ENCODE peak calls at places on chromosomes 4 and X, in five cellular contexts. E, G, P, V and J are unnamed samples. For H3K36me3, the result is how much of the 10 kb centered on the place peaks cover.

GRCh38 chr4:122403860-122404259 is 25.0 kb downstream of the ADAD1 start:
- DNase-seq in E (no peak), G (no peak), P (no peak), V (no peak), J (no peak)

GRCh38 chr4:148926861-148927260 is 484.6 kb upstream of the NR3C2 start:
- DNase-seq in E (no peak), G (no peak), P (no peak), V (no peak), J (no peak)

GRCh38 chr4:139050436-139050835 is 34.9 kb downstream of the NOCT start:
- DNase-seq in E (no peak), G (no peak), P (no peak), V (no peak), J (no peak)

GRCh38 chrX:127085939-127086338 is 266.4 kb downstream of the PRR32 start:
- DNase-seq in E (no peak), G (no peak), P (no peak), V (no peak), J (no peak)

GRCh38 chrX:86021652-86022289 is 25.6 kb downstream of the CHM start:
- DNase-seq in E (no peak), G (no peak), P (no peak), V (no peak), J (no peak)

GRCh38 chr4:82630079-82630478 is 68.3 kb upstream of the TMEM150C start:
- DNase-seq in E (no peak), G (no peak), P (no peak), V (no peak), J (no peak)

GRCh38 chr4:17562157-17562556 is 14.8 kb upstream of the LAP3 start:
- DNase-seq in E (no peak), G (peak), P (no peak), V (peak), J (peak)

GRCh38 chr4:22170353-22170752 is 221.8 kb upstream of the KCNIP4 start:
- DNase-seq in E (no peak), G (no peak), P (no peak), V (no peak), J (no peak)

GRCh38 chr4:43223820-43224219 is 331.3 kb downstream of the GRXCR1 start:
- DNase-seq in E (no peak), G (no peak), P (no peak), V (no peak), J (no peak)

GRCh38 chr4:131366724-131367123 is 1782.4 kb upstream of the PCDH10 start:
- DNase-seq in E (no peak), G (no peak), P (no peak), V (no peak), J (no peak)

GRCh38 chr4:131509521-131509920 is 1639.6 kb upstream of the PCDH10 start:
- DNase-seq in E (no peak), G (no peak), P (no peak), V (no peak), J (no peak)

GRCh38 chr4:121668368-121669162 is 28.2 kb downstream of the ANXA5 start:
- DNase-seq in E (no peak), G (no peak), P (no peak), V (no peak), J (no peak)

GRCh38 chr4:18840499-18840898 is 818.9 kb upstream of the LCORL start:
- DNase-seq in E (no peak), G (no peak), P (no peak), V (no peak), J (no peak)

GRCh38 chr4:184762100-184762499 is 28.2 kb upstream of the CENPU start:
- DNase-seq in E (peak), G (no peak), P (no peak), V (no peak), J (no peak)

GRCh38 chrX:115561605-115562491 is 874 bp downstream of the PLS3 start:
- DNase-seq in E (no peak), G (peak), P (no peak), V (peak), J (no peak)

GRCh38 chr4:138666366-138666765 is 349.2 kb upstream of the NOCT start:
- DNase-seq in E (no peak), G (no peak), P (no peak), V (no peak), J (no peak)

GRCh38 chr4:27429260-27429970 is 568.8 kb downstream of the STIM2 start:
- DNase-seq in E (no peak), G (no peak), P (no peak), V (no peak), J (no peak)

GRCh38 chrX:11111038-11111851 is at the start of gene HCCS:
- DNase-seq in E (peak), G (peak), P (peak), V (peak), J (peak)

GRCh38 chr4:20256381-20256881 is 4.7 kb downstream of the SLIT2 start:
- DNase-seq in E (no peak), G (no peak), P (no peak), V (no peak), J (no peak)

GRCh38 chrX:15790766-15791380 is 589 bp downstream of the ZRSR2 start:
- DNase-seq in E (peak), G (no peak), P (no peak), V (peak), J (no peak)

GRCh38 chr4:99715286-99715685 is 57.7 kb upstream of the C4orf54 start:
- DNase-seq in E (no peak), G (no peak), P (no peak), V (no peak), J (no peak)

GRCh38 chr4:89657931-89658700 is 178.8 kb downstream of the SNCA start:
- DNase-seq in E (no peak), G (peak), P (peak), V (peak), J (no peak)

GRCh38 chrX:35291013-35291412 is 348.4 kb downstream of the FAM47B start:
- DNase-seq in E (no peak), G (no peak), P (no peak), V (no peak), J (no peak)

GRCh38 chr4:56745082-56745481 is 64.0 kb upstream of the HOPX start:
- DNase-seq in E (no peak), G (no peak), P (no peak), V (no peak), J (no peak)

GRCh38 chrX:2732076-2732475 is 19.8 kb upstream of the XG start:
- DNase-seq in E (no peak), G (no peak), P (no peak), V (no peak), J (no peak)

GRCh38 chrX:2735270-2735669 is 16.6 kb upstream of the XG start:
- DNase-seq in E (no peak), G (no peak), P (no peak), V (no peak), J (no peak)

GRCh38 chrX:2732649-2733048 is 19.2 kb upstream of the XG start:
- DNase-seq in E (no peak), G (no peak), P (no peak), V (no peak), J (no peak)
- H3K36me3 ChIP-seq in E (under half), G (under half), P (under half), V (under half), J (under half)

DNA sequence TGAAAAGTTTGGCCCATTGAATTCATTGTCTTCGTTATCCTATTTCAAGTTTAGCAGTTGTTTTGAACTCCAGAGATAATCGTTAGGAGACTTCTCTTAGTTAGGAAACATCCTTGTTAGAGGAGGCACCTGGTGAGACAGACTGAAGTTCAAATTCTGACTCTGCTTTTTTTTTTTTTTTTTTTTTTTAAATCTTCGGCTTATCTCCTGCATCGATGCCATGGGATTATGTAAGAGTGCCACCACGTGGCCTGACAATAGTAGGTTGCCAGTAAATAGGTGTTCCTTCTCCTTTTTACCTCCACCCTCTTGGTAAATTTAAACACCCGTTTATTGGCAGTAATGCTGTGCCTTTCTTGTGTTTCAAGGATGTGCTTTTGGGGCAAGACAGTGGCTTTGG is 149.3 kb downstream of the SOWAHB start:
- DNase-seq in E (no peak), G (peak), P (no peak), V (peak), J (peak)
- TF ChIP-seq MAX in E (no peak), G (no peak), P (peak), V (peak), J (no peak)

GRCh38 chr4:70651864-70652506 is 14.3 kb downstream of the JCHAIN start:
- DNase-seq in E (no peak), G (peak), P (peak), V (peak), J (no peak)
- TF ChIP-seq REST in E (no peak), G (no peak), P (no peak), V (no peak), J (no peak)

DNA sequence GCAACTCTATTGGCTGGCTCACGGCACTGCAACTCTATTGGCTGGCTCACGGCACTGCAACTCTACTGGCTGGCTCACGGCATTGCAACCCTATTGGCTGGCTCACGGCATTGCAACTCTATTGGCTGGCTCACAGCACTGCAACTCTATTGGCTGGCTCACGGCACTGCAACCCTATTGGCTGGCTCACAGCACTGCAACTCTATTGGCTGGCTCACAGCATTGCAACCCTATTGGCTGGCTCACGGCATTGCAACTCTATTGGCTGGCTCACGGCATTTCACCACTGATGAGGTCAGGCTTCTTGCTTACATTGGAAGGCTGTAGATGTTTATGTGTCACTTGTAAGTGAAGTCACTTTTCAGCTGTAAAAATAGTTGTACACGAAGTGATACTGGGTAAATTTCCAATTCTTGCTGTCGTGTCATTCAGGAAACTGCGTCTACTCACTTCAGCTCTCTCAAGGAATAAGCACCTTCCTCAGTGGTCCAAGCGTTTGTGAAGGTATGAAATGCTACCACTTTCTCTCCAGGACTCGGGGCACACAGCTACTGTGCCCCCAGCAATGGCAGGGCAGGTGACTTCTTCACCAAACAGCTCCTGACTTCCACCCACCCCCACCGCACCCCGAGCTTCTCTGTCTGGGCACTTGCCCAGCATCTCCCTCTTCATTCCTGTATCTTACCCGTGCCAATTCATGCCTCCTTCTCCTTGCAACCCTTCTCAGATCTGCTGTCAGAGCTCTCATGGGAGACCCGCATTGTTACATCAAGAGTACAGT is 141.3 kb downstream of the AFAP1 start:
- DNase-seq in E (no peak), G (no peak), P (peak), V (no peak), J (no peak)
- H3K36me3 ChIP-seq in E (under half), G (under half), P (under half), V (half or more), J (under half)

DNA sequence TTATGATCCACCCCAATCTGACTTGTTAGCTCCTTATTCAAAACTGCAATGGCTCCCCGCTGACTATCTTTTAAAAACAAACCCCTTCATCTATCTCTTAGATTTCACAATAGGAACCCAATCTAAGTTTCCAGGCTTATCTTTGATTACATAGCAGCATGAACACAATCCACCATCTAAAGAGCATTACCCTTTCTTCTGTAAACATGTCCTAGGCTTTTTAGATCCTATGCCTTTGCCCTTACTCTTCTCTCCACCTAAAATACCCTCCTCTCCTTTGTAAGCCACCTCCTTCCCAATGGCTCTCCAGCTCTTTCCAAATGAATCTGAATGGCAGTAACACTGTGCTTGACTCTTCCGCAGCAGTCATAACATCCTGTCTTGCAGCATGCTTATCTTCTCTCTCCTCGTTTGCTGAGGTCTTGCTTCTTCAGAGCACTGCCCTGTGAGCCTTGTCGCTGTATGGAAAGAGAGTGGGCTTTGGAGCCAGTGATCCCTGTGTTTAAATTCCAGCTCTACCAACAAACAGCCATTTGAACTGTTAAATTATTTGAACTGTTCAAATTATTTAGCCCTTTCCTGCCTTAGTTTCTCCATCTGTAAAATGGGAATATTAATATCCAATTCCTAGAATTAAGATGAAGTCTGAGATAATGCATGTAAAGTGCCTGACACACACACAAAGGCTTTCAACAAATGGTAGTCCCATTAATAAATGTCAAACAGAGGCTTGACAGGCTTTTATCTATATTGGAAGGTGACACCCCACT is 16.2 kb upstream of the TSPAN5 start:
- DNase-seq in E (no peak), G (no peak), P (no peak), V (no peak), J (no peak)
- TF ChIP-seq MAX in E (no peak), G (no peak), P (no peak), V (no peak), J (no peak)

DNA sequence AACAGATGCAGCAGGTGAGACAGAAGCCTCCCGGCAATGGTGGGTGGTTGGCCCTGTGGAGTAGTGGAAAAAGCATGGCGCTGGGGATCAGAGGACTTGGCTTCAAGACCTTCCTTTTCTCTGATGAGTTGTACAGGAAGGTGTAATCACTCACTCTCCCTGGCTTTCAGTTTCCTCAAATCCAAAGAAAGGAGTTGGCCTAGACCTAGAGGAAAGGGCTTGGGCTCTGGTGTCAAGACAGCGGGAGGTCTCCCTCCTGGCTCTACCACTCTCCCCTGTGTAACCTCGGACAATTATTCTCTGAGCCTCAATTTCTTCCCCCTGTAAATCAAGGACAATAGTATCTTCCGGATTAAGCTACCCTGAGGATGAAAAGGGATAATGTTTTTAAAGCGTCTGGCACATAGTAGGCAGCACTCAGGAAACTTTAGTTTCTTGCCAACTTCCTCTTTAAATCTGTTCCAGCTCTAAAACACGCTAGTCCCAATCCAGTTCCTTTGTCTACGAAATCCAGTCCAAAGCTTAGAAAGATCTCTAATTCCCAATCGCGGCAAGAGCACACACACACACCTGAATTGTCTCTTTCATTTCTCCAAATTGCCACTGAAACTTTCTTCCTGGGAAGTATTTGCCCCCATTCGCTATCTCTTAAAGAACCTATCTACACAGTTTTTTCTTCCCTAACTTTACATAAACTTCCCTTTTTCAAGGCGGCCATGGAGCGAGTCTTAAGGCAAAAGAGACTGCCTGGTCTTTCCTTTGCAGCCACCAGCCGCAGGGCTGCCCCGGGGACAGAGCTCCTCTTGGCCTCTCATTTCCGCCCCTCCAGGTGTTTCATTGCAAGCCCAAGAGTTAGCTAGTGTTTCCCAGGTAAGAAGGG is 29.9 kb upstream of the GPC4 start:
- DNase-seq in E (no peak), G (no peak), P (peak), V (no peak), J (no peak)
- TF ChIP-seq REST in E (no peak), G (no peak), P (no peak), V (no peak), J (no peak)

DNA sequence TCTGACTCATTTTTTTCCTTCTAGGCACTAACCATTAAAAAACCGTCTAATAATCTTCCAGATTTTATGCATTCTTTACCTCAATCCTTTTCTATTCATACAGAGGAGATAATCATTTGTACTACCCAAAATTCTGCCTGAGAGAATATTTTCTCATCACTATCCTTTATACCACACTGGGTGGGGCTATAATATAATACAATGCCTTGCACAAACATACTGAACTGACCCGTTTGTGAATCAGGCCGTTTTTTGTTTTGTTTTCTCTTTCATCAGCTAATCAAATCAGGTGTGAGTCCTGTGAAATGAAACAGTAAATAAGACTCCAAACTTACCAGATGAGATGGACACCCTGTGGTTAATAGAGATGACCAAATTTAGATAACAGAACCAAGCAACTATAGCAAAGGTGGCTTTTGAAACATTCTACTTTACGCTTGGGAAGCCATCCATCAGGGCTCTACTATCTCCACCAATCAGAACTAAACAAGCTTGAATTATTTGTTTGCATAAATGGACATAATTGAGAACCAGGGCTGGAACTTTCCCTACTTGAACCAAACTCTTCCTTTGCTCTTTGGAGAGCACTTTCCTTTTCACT is 573.0 kb downstream of the GABRG1 start:
- DNase-seq in E (no peak), G (no peak), P (no peak), V (no peak), J (no peak)
- H3K36me3 ChIP-seq in E (under half), G (under half), P (under half), V (under half), J (under half)

DNA sequence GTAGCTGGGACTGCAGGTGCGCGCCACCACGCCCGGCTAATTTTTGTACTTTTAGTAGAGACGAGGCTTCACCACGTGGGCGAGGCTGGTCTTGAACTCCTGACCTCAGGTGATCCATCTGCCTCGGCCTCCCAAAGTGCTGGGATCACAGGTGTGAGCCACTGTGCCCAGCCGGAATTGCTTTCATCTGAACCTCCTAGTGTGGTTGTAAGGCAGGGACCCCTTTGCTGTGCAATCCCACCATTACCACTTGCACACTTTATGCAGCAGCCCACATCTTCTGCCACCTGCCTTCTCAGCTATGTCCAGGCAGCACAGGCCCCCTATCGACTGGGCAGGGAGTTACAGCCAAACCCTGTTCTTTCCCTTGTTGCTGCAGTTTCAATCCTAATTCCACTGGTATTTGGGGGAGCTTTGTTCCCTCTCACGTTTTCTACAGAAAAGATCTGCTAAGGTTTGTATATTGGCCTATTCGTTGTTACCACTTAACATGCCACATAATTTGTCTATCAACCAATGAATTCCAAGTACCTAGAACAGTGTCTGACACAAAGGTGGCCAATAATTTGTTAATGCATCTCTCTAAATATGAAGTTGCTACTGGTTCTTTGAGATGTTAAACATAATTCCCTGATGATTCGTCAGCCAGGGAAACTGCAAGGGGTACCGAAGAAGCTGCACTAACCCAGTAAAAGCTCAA is 6.5 kb downstream of the RPL39 start:
- DNase-seq in E (no peak), G (no peak), P (no peak), V (peak), J (peak)
- TF ChIP-seq MAX in E (no peak), G (no peak), P (no peak), V (no peak), J (no peak)

GRCh38 chr4:8292388-8293107 is 23.0 kb downstream of the HTRA3 start:
- DNase-seq in E (no peak), G (no peak), P (no peak), V (no peak), J (no peak)
- TF ChIP-seq REST in E (no peak), G (no peak), P (no peak), V (no peak), J (no peak)

GRCh38 chr4:94256833-94257232 is 49.2 kb downstream of the SMARCAD1 start:
- DNase-seq in E (no peak), G (peak), P (no peak), V (no peak), J (no peak)
- H3K36me3 ChIP-seq in E (under half), G (under half), P (under half), V (half or more), J (under half)